ENCODE peak calls at places on chromosomes 4 and X, in ten cellular contexts. J, O, A, T, H, G, Q, N, Z and S are unnamed samples.

GRCh38 chrX:112631892-112632291 is 47.8 kb downstream of the LHFPL1 start:
- DNase-seq in J (no peak), O (no peak), A (no peak), T (no peak), H (no peak), G (no peak), Q (no peak), N (no peak), Z (no peak), S (no peak)

GRCh38 chr4:54517793-54518444 is 139.8 kb upstream of the KIT start:
- DNase-seq in J (no peak), O (no peak), A (no peak), T (no peak), H (no peak), G (no peak), Q (no peak), N (no peak), Z (no peak), S (no peak)

GRCh38 chr4:40121515-40121914 is 64.9 kb downstream of the N4BP2 start:
- DNase-seq in J (no peak), O (peak; percentile 70), A (no peak), T (peak; percentile 30), H (peak; percentile 66), G (peak; percentile 65), Q (no peak), N (no peak), Z (peak; percentile 87), S (peak; percentile 91)

GRCh38 chr4:150581611-150582010 is 340 bp upstream of the MAB21L2 start:
- DNase-seq in J (no peak), O (no peak), A (no peak), T (no peak), H (peak; percentile 44), G (peak; percentile 90), Q (no peak), N (no peak), Z (peak; percentile 92), S (no peak)

GRCh38 chr4:136001791-136002190 is 1530.5 kb downstream of the PCDH18 start:
- DNase-seq in J (no peak), O (no peak), A (no peak), T (no peak), H (no peak), G (no peak), Q (no peak), N (no peak), Z (no peak), S (no peak)

GRCh38 chr4:121950212-121950679 is 1.6 kb downstream of the TRPC3 start:
- DNase-seq in J (peak; percentile 57), O (peak; percentile 16), A (peak; percentile 60), T (peak; percentile 86), H (peak; percentile 54), G (peak; percentile 70), Q (peak; percentile 49), N (peak; percentile 82), Z (peak; percentile 36), S (peak; percentile 33)

GRCh38 chr4:89158884-89159503 is 47.7 kb downstream of the TIGD2 start:
- DNase-seq in J (peak; percentile 23), O (peak; percentile 35), A (no peak), T (peak; percentile 23), H (peak; percentile 70), G (peak; percentile 75), Q (no peak), N (no peak), Z (peak; percentile 18), S (peak; percentile 46)

GRCh38 chr4:81052119-81053068 is 21.9 kb downstream of the BMP3 start:
- DNase-seq in J (peak; percentile 59), O (peak; percentile 26), A (peak; percentile 52), T (peak; percentile 91), H (peak; percentile 78), G (peak; percentile 74), Q (peak; percentile 40), N (peak; percentile 63), Z (peak; percentile 19), S (peak; percentile 62)

GRCh38 chrX:41692162-41692749 is 3.5 kb downstream of the GPR34 start:
- DNase-seq in J (no peak), O (no peak), A (no peak), T (no peak), H (peak; percentile 95), G (peak; percentile 79), Q (no peak), N (no peak), Z (peak; percentile 49), S (no peak)

GRCh38 chr4:158172558-158173258 is at the start of gene GASK1B:
- DNase-seq in J (peak; percentile 50), O (peak; percentile 42), A (no peak), T (peak; percentile 35), H (peak; percentile 87), G (peak; percentile 82), Q (peak; percentile 50), N (no peak), Z (peak; percentile 79), S (peak; percentile 69)

GRCh38 chr4:7654550-7655266 is 220.0 kb upstream of the PSAPL1 start:
- DNase-seq in J (no peak), O (no peak), A (no peak), T (no peak), H (no peak), G (peak; percentile 20), Q (no peak), N (peak; percentile 49), Z (no peak), S (no peak)

GRCh38 chr4:157992038-157992706 is 180.7 kb downstream of the GASK1B start:
- DNase-seq in J (peak; percentile 38), O (peak; percentile 58), A (no peak), T (peak; percentile 56), H (peak; percentile 93), G (peak; percentile 91), Q (no peak), N (no peak), Z (peak; percentile 42), S (peak; percentile 77)

GRCh38 chrX:87518504-87518903 is 902 bp downstream of the KLHL4 start:
- DNase-seq in J (no peak), O (peak; percentile 10), A (no peak), T (no peak), H (peak; percentile 33), G (peak; percentile 17), Q (no peak), N (no peak), Z (peak; percentile 20), S (peak; percentile 35)

GRCh38 chrX:56812515-56813105 is 83.6 kb downstream of the NBDY start:
- DNase-seq in J (no peak), O (no peak), A (no peak), T (peak; percentile 75), H (peak; percentile 53), G (peak; percentile 32), Q (no peak), N (no peak), Z (no peak), S (peak; percentile 22)

DNA sequence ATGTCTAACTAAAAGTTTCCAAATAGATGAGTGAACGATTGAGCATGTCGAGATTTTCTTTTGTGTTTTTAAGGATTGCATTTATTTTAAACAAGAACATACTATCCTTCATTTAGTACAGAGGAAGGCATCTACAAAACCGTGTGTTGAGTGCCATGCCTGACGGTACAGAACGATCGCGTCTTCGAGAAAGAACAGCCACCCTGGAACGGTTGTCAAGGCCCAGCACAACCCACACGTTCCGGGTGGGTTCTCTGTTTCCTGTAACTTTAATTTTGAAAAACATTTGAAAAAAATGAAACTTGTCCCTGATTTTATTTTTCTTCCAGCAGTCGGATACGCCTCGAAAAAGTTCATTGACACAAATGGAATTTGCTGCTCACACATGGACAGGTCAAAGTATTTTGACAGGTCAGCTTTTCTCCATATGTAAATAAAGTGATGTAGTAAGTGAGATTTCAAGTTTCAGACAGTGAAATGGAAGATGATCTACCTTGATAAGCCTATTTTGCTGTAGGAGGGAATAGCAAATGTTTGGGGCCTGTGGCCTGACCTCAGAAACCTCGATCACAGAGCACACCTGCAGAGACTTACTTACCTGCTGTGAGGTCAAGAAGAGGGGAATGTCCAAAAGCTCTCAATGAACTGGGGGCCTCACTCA is 24.4 kb upstream of the CYP4V2 start:
- DNase-seq in J (no peak), O (no peak), A (no peak), T (no peak), H (no peak), G (no peak), Q (no peak), N (no peak), Z (no peak), S (no peak)
- TF ChIP-seq CTCF in J (no peak), O (no peak), A (no peak), T (no peak), H (no peak), G (no peak), Q (no peak), N (no peak), Z (no peak), S (no peak)

DNA sequence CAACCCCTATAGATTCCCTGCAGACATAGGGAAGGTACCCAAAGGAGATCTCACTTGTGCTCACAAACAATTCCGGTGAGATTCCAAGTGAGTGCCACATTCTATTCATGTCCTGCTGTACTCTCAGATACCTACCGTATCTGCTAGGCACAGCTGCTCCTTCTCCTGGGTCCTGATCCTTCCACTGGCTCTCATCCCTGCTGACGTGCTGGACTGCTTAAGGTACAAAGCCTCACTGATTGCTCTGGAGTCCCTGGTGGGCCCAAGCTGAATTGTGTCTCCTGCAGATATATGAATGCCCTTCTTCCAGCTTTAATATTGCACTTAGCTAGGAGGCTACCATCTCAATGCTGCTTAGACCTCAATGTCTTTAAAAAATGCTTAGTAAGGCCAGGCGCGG is 2.4 kb downstream of the TCEAL1 start:
- DNase-seq in J (no peak), O (no peak), A (no peak), T (no peak), H (no peak), G (no peak), Q (no peak), N (no peak), Z (no peak), S (no peak)
- H3K4me3 ChIP-seq in J (no peak overlapping the region), O (no peak overlapping the region), A (no peak overlapping the region), T (no peak overlapping the region), H (no peak overlapping the region), G (no peak overlapping the region), Q (peak overlapping the region; percentile 71), N (no peak overlapping the region), Z (no peak overlapping the region), S (no peak overlapping the region)

DNA sequence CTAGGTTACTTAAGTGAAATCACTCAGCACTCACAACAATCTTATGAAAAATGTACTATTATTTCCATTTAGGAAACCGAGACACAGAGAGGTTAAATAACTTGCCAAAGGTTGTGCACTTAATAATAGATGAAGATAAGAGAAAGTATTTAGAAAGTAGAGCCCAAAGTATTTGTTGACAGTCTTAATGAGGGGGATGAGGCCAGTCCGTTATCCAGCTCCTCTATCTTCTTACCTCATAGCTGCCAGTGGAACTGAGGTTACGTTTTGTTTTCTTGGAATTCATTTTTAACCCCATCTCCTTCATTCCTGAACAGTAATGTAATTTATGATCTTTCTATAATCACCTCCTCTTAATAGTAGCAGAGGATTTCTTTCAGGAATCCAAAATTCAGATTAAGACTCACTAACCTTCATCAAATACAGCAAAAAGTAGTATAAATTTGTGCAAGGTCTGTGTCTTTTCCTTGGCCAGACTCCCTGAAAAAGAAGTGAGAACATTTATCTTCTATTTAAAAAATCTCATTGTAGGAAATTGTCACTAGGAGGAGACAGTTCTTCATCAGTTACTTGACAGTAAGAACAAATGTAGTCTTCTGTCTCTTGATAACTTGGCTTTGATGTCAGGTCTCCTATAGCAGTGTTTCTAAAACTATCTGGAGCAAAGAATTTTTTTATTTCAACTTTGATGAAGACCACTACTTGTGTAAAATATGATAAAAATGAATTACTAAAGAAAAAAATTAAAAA is 35.5 kb downstream of the F8 start:
- DNase-seq in J (no peak), O (no peak), A (no peak), T (peak; percentile 5), H (peak; percentile 12), G (peak; percentile 26), Q (no peak), N (no peak), Z (no peak), S (no peak)
- TF ChIP-seq CTCF in J (no peak), O (no peak), A (no peak), T (no peak), H (no peak), G (peak; percentile 9), Q (no peak), N (no peak), Z (no peak), S (no peak)

GRCh38 chr4:67891645-67892044 is 7.8 kb upstream of the TMPRSS11D start:
- DNase-seq in J (no peak), O (no peak), A (no peak), T (no peak), H (no peak), G (no peak), Q (no peak), N (no peak), Z (no peak), S (peak; percentile 32)
- H3K4me3 ChIP-seq in J (no peak overlapping the region), O (no peak overlapping the region), A (no peak overlapping the region), T (no peak overlapping the region), H (no peak overlapping the region), G (no peak overlapping the region), Q (no peak overlapping the region), N (no peak overlapping the region), Z (no peak overlapping the region), S (no peak overlapping the region)